ENCODE peak calls at places on chromosomes 6 and 20, in eight cellular contexts. S, X, O, Y, Z, R, U and W are unnamed samples.

GRCh38 chr6:141488466-141488865 is 644.3 kb upstream of the GJE1 start:
- DNase-seq in S (peak), X (no peak), O (peak), Y (peak), Z (no peak), R (no peak), U (no peak), W (peak)

GRCh38 chr20:41151134-41151869 is 14.0 kb downstream of the PLCG1 start:
- DNase-seq in S (no peak), X (no peak), O (no peak), Y (no peak), Z (no peak), R (no peak), U (no peak), W (no peak)

GRCh38 chr6:44039191-44039719 is 88.0 kb downstream of the MRPL14 start:
- DNase-seq in S (no peak), X (no peak), O (no peak), Y (no peak), Z (no peak), R (no peak), U (no peak), W (no peak)

GRCh38 chr6:143427109-143427817 is 23.2 kb downstream of the ADAT2 start:
- DNase-seq in S (peak), X (no peak), O (peak), Y (peak), Z (peak), R (peak), U (peak), W (peak)

GRCh38 chr6:42411431-42411830 is 40.3 kb downstream of the TRERF1 start:
- DNase-seq in S (no peak), X (no peak), O (no peak), Y (no peak), Z (peak), R (no peak), U (no peak), W (no peak)

GRCh38 chr20:6765469-6766058 is 1.9 kb upstream of the BMP2 start:
- DNase-seq in S (peak), X (no peak), O (peak), Y (no peak), Z (no peak), R (peak), U (no peak), W (peak)

GRCh38 chr20:46485431-46485830 is 27.9 kb downstream of the ZNF334 start:
- DNase-seq in S (no peak), X (no peak), O (no peak), Y (no peak), Z (no peak), R (no peak), U (no peak), W (no peak)

GRCh38 chr20:31823360-31824124 is 4.4 kb downstream of the MYLK2 start:
- DNase-seq in S (no peak), X (no peak), O (no peak), Y (no peak), Z (no peak), R (no peak), U (no peak), W (no peak)

GRCh38 chr6:170553686-170554085 is 483 bp upstream of the TBP start:
- DNase-seq in S (no peak), X (no peak), O (no peak), Y (no peak), Z (no peak), R (peak), U (no peak), W (peak)

GRCh38 chr20:16314722-16315121 is 258.5 kb downstream of the KIF16B start:
- DNase-seq in S (no peak), X (no peak), O (no peak), Y (no peak), Z (no peak), R (no peak), U (no peak), W (no peak)